ENCODE peak calls at places on chromosome 13, in seven cellular contexts. One of them, this sample, is unnamed.

GRCh38 chr13:50616101-50616500 is 227.4 kb downstream of the DLEU7 start:
- DNase-seq in fibroblast of lung: peak; percentile 68
- DNase-seq in mesendoderm: no peak
- DNase-seq in SK-N-SH: no peak
- DNase-seq in neuronal stem cell: no peak
- DNase-seq in NT2/D1: no peak
- DNase-seq in PC-3: peak; percentile 2
- DNase-seq in this sample: peak; percentile 7

GRCh38 chr13:114140131-114140908 is 7.9 kb upstream of the RASA3 start:
- DNase-seq in fibroblast of lung: no peak
- DNase-seq in mesendoderm: no peak
- DNase-seq in SK-N-SH: no peak
- DNase-seq in neuronal stem cell: no peak
- DNase-seq in NT2/D1: no peak
- DNase-seq in PC-3: no peak
- DNase-seq in this sample: no peak

GRCh38 chr13:32471187-32471922 is 43.4 kb upstream of the N4BP2L1 start:
- DNase-seq in fibroblast of lung: peak; percentile 74
- DNase-seq in mesendoderm: no peak
- DNase-seq in SK-N-SH: no peak
- DNase-seq in neuronal stem cell: no peak
- DNase-seq in NT2/D1: no peak
- DNase-seq in PC-3: peak; percentile 6
- DNase-seq in this sample: peak; percentile 25

GRCh38 chr13:42808572-42808971 is 27.2 kb downstream of the FAM216B start:
- DNase-seq in fibroblast of lung: no peak
- DNase-seq in mesendoderm: no peak
- DNase-seq in SK-N-SH: no peak
- DNase-seq in neuronal stem cell: no peak
- DNase-seq in NT2/D1: no peak
- DNase-seq in PC-3: peak; percentile 67
- DNase-seq in this sample: no peak

GRCh38 chr13:66009241-66009640 is 1220.9 kb downstream of the PCDH9 start:
- DNase-seq in fibroblast of lung: no peak
- DNase-seq in mesendoderm: no peak
- DNase-seq in SK-N-SH: no peak
- DNase-seq in neuronal stem cell: no peak
- DNase-seq in NT2/D1: no peak
- DNase-seq in PC-3: no peak
- DNase-seq in this sample: no peak

GRCh38 chr13:79810018-79810417 is 329.1 kb downstream of the NDFIP2 start:
- DNase-seq in fibroblast of lung: no peak
- DNase-seq in mesendoderm: no peak
- DNase-seq in SK-N-SH: no peak
- DNase-seq in neuronal stem cell: no peak
- DNase-seq in NT2/D1: no peak
- DNase-seq in PC-3: no peak
- DNase-seq in this sample: no peak

GRCh38 chr13:38657191-38657590 is 29.7 kb upstream of the FREM2 start:
- DNase-seq in fibroblast of lung: peak; percentile 64
- DNase-seq in mesendoderm: no peak
- DNase-seq in SK-N-SH: no peak
- DNase-seq in neuronal stem cell: no peak
- DNase-seq in NT2/D1: no peak
- DNase-seq in PC-3: peak; percentile 11
- DNase-seq in this sample: peak; percentile 2

GRCh38 chr13:95191821-95192220 is 109.4 kb downstream of the ABCC4 start:
- DNase-seq in fibroblast of lung: peak; percentile 59
- DNase-seq in mesendoderm: peak; percentile 82
- DNase-seq in SK-N-SH: peak; percentile 77
- DNase-seq in neuronal stem cell: peak; percentile 74
- DNase-seq in NT2/D1: peak; percentile 81
- DNase-seq in PC-3: peak; percentile 73
- DNase-seq in this sample: peak; percentile 88

GRCh38 chr13:102400619-102401125 is 1.2 kb downstream of the FGF14 start:
- DNase-seq in fibroblast of lung: peak; percentile 11
- DNase-seq in mesendoderm: peak; percentile 37
- DNase-seq in SK-N-SH: peak; percentile 73
- DNase-seq in neuronal stem cell: no peak
- DNase-seq in NT2/D1: no peak
- DNase-seq in PC-3: no peak
- DNase-seq in this sample: peak; percentile 13

GRCh38 chr13:32164622-32165268 is 133.2 kb downstream of the FRY start:
- DNase-seq in fibroblast of lung: peak; percentile 68
- DNase-seq in mesendoderm: peak; percentile 91
- DNase-seq in SK-N-SH: peak; percentile 46
- DNase-seq in neuronal stem cell: peak; percentile 33
- DNase-seq in NT2/D1: peak; percentile 52
- DNase-seq in PC-3: peak; percentile 79
- DNase-seq in this sample: peak; percentile 62

GRCh38 chr13:44758595-44759221 is 182.6 kb upstream of the TSC22D1 start:
- DNase-seq in fibroblast of lung: peak; percentile 98
- DNase-seq in mesendoderm: no peak
- DNase-seq in SK-N-SH: no peak
- DNase-seq in neuronal stem cell: no peak
- DNase-seq in NT2/D1: no peak
- DNase-seq in PC-3: peak; percentile 88
- DNase-seq in this sample: peak; percentile 75

GRCh38 chr13:80276371-80277289 is 64.3 kb downstream of the SPRY2 start:
- DNase-seq in fibroblast of lung: peak; percentile 79
- DNase-seq in mesendoderm: peak; percentile 45
- DNase-seq in SK-N-SH: no peak
- DNase-seq in neuronal stem cell: peak; percentile 93
- DNase-seq in NT2/D1: peak; percentile 50
- DNase-seq in PC-3: peak; percentile 9
- DNase-seq in this sample: peak; percentile 43

GRCh38 chr13:66994097-66994496 is 236.0 kb downstream of the PCDH9 start:
- DNase-seq in fibroblast of lung: peak; percentile 81
- DNase-seq in mesendoderm: peak; percentile 90
- DNase-seq in SK-N-SH: peak; percentile 4
- DNase-seq in neuronal stem cell: peak; percentile 65
- DNase-seq in NT2/D1: peak; percentile 15
- DNase-seq in PC-3: no peak
- DNase-seq in this sample: peak; percentile 91

GRCh38 chr13:20182231-20182846 is 10.4 kb downstream of the GJB2 start:
- DNase-seq in fibroblast of lung: peak; percentile 65
- DNase-seq in mesendoderm: peak; percentile 80
- DNase-seq in SK-N-SH: peak; percentile 84
- DNase-seq in neuronal stem cell: peak; percentile 74
- DNase-seq in NT2/D1: peak; percentile 57
- DNase-seq in PC-3: peak; percentile 86
- DNase-seq in this sample: peak; percentile 89

GRCh38 chr13:113155201-113155600 is 3.2 kb upstream of the PROZ start:
- DNase-seq in fibroblast of lung: no peak
- DNase-seq in mesendoderm: no peak
- DNase-seq in SK-N-SH: no peak
- DNase-seq in neuronal stem cell: no peak
- DNase-seq in NT2/D1: no peak
- DNase-seq in PC-3: no peak
- DNase-seq in this sample: no peak

GRCh38 chr13:28001049-28001448 is 12.6 kb upstream of the URAD start:
- DNase-seq in fibroblast of lung: no peak
- DNase-seq in mesendoderm: no peak
- DNase-seq in SK-N-SH: no peak
- DNase-seq in neuronal stem cell: no peak
- DNase-seq in NT2/D1: no peak
- DNase-seq in PC-3: no peak
- DNase-seq in this sample: no peak

GRCh38 chr13:49295231-49295630 is 47.5 kb downstream of the CDADC1 start:
- DNase-seq in fibroblast of lung: no peak
- DNase-seq in mesendoderm: no peak
- DNase-seq in SK-N-SH: no peak
- DNase-seq in neuronal stem cell: no peak
- DNase-seq in NT2/D1: no peak
- DNase-seq in PC-3: no peak
- DNase-seq in this sample: no peak

GRCh38 chr13:113506871-113507388 is 16.4 kb upstream of the DCUN1D2 start:
- DNase-seq in fibroblast of lung: no peak
- DNase-seq in mesendoderm: no peak
- DNase-seq in SK-N-SH: no peak
- DNase-seq in neuronal stem cell: no peak
- DNase-seq in NT2/D1: no peak
- DNase-seq in PC-3: no peak
- DNase-seq in this sample: no peak

GRCh38 chr13:77536358-77536757 is 852 bp downstream of the SCEL start:
- DNase-seq in fibroblast of lung: no peak
- DNase-seq in mesendoderm: no peak
- DNase-seq in SK-N-SH: no peak
- DNase-seq in neuronal stem cell: no peak
- DNase-seq in NT2/D1: no peak
- DNase-seq in PC-3: peak; percentile 49
- DNase-seq in this sample: no peak
- H3K4me3 ChIP-seq in fibroblast of lung: no peak overlapping the region
- H3K4me3 ChIP-seq in mesendoderm: no peak overlapping the region
- H3K4me3 ChIP-seq in SK-N-SH: no peak overlapping the region
- H3K4me3 ChIP-seq in neuronal stem cell: no peak overlapping the region
- H3K4me3 ChIP-seq in NT2/D1: no peak overlapping the region
- H3K4me3 ChIP-seq in PC-3: peak overlapping the region; percentile 45
- H3K4me3 ChIP-seq in this sample: no peak overlapping the region

DNA sequence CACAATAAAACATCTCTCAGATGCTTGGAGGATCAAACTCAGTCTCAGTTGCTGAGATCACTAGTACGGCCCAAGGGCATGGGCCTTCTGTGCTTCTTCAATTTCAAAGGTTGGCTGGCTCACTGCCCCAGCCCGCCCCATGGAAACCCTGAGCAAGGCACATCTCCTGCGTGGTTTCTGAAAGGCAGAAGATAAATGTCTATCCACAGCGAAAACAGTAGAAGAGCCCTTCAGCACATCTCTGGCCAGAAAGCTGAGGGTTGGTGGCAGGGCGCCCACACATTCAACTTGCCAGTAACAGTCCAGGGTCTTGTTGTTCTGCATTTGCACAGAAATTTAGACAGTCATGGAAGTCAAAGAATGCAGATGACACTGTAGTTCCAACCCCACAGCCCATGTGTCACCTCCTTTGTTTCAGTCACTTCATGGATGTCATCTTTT is 24.0 kb upstream of the KATNAL1 start:
- DNase-seq in fibroblast of lung: no peak
- DNase-seq in mesendoderm: no peak
- DNase-seq in SK-N-SH: no peak
- DNase-seq in neuronal stem cell: no peak
- DNase-seq in NT2/D1: no peak
- DNase-seq in PC-3: no peak
- DNase-seq in this sample: no peak
- H3K9ac ChIP-seq in fibroblast of lung: no peak overlapping the region
- H3K9ac ChIP-seq in mesendoderm: no peak overlapping the region
- H3K9ac ChIP-seq in SK-N-SH: no peak overlapping the region
- H3K9ac ChIP-seq in neuronal stem cell: no peak overlapping the region
- H3K9ac ChIP-seq in NT2/D1: no peak overlapping the region
- H3K9ac ChIP-seq in PC-3: no peak overlapping the region
- H3K9ac ChIP-seq in this sample: no peak overlapping the region

GRCh38 chr13:98537740-98538139 is 39.2 kb downstream of the STK24 start:
- DNase-seq in fibroblast of lung: no peak
- DNase-seq in mesendoderm: no peak
- DNase-seq in SK-N-SH: no peak
- DNase-seq in neuronal stem cell: no peak
- DNase-seq in NT2/D1: no peak
- DNase-seq in PC-3: no peak
- DNase-seq in this sample: no peak

GRCh38 chr13:98537306-98537705 is 39.6 kb downstream of the STK24 start:
- DNase-seq in fibroblast of lung: no peak
- DNase-seq in mesendoderm: no peak
- DNase-seq in SK-N-SH: no peak
- DNase-seq in neuronal stem cell: no peak
- DNase-seq in NT2/D1: no peak
- DNase-seq in PC-3: no peak
- DNase-seq in this sample: no peak

GRCh38 chr13:98534821-98535220 is 42.1 kb downstream of the STK24 start:
- DNase-seq in fibroblast of lung: no peak
- DNase-seq in mesendoderm: no peak
- DNase-seq in SK-N-SH: no peak
- DNase-seq in neuronal stem cell: no peak
- DNase-seq in NT2/D1: no peak
- DNase-seq in PC-3: no peak
- DNase-seq in this sample: no peak

GRCh38 chr13:98535501-98536357 is 41.2 kb downstream of the STK24 start:
- DNase-seq in fibroblast of lung: no peak
- DNase-seq in mesendoderm: peak; percentile 69
- DNase-seq in SK-N-SH: no peak
- DNase-seq in neuronal stem cell: no peak
- DNase-seq in NT2/D1: no peak
- DNase-seq in PC-3: peak; percentile 76
- DNase-seq in this sample: no peak

DNA sequence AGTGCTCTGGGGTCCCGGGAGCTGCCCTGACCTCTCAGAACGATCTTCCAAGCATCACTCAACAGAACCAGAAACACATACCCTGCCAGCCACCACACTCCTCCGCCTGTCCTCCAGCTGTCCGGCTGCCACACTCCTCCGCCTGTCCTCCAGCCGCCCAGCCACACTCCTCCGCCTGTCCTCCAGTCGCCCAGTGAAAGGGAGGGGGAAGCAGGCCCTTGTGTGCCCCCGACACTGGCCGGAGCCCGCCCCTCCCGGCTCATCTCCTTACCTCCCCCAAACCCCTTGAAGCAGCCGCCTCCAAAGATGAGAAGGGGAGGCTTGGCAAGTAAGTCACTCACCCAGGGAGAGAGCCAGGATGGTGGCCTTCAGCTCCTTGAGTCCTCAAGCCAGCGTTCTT is 40.2 kb downstream of the STK24 start:
- DNase-seq in fibroblast of lung: no peak
- DNase-seq in mesendoderm: no peak
- DNase-seq in SK-N-SH: no peak
- DNase-seq in neuronal stem cell: no peak
- DNase-seq in NT2/D1: no peak
- DNase-seq in PC-3: no peak
- DNase-seq in this sample: no peak
- H3K36me3 ChIP-seq in fibroblast of lung: no peaks in the 10 kb centered on the region
- H3K36me3 ChIP-seq in mesendoderm: no peaks in the 10 kb centered on the region
- H3K36me3 ChIP-seq in SK-N-SH: peaks cover 6% of the 10 kb centered on the region
- H3K36me3 ChIP-seq in neuronal stem cell: peaks cover 20% of the 10 kb centered on the region
- H3K36me3 ChIP-seq in NT2/D1: peaks cover 28% of the 10 kb centered on the region
- H3K36me3 ChIP-seq in PC-3: no peaks in the 10 kb centered on the region
- H3K36me3 ChIP-seq in this sample: no peaks in the 10 kb centered on the region

GRCh38 chr13:111210945-111211469 is 95.9 kb downstream of the ARHGEF7 start:
- DNase-seq in fibroblast of lung: no peak
- DNase-seq in mesendoderm: peak; percentile 42
- DNase-seq in SK-N-SH: no peak
- DNase-seq in neuronal stem cell: no peak
- DNase-seq in NT2/D1: no peak
- DNase-seq in PC-3: no peak
- DNase-seq in this sample: peak; percentile 31

GRCh38 chr13:111209613-111210012 is 94.5 kb downstream of the ARHGEF7 start:
- DNase-seq in fibroblast of lung: no peak
- DNase-seq in mesendoderm: no peak
- DNase-seq in SK-N-SH: no peak
- DNase-seq in neuronal stem cell: no peak
- DNase-seq in NT2/D1: no peak
- DNase-seq in PC-3: no peak
- DNase-seq in this sample: no peak

GRCh38 chr13:111211789-111212516 is 96.8 kb downstream of the ARHGEF7 start:
- DNase-seq in fibroblast of lung: peak; percentile 93
- DNase-seq in mesendoderm: peak; percentile 96
- DNase-seq in SK-N-SH: no peak
- DNase-seq in neuronal stem cell: no peak
- DNase-seq in NT2/D1: peak; percentile 67
- DNase-seq in PC-3: no peak
- DNase-seq in this sample: peak; percentile 42

GRCh38 chr13:111210488-111210887 is 95.4 kb downstream of the ARHGEF7 start:
- DNase-seq in fibroblast of lung: peak; percentile 91
- DNase-seq in mesendoderm: peak; percentile 48
- DNase-seq in SK-N-SH: no peak
- DNase-seq in neuronal stem cell: no peak
- DNase-seq in NT2/D1: no peak
- DNase-seq in PC-3: peak; percentile 29
- DNase-seq in this sample: peak; percentile 88

GRCh38 chr13:111210082-111210481 is 95.0 kb downstream of the ARHGEF7 start:
- DNase-seq in fibroblast of lung: no peak
- DNase-seq in mesendoderm: no peak
- DNase-seq in SK-N-SH: no peak
- DNase-seq in neuronal stem cell: no peak
- DNase-seq in NT2/D1: no peak
- DNase-seq in PC-3: no peak
- DNase-seq in this sample: no peak
- H3K4me3 ChIP-seq in fibroblast of lung: peak overlapping the region; percentile 55
- H3K4me3 ChIP-seq in mesendoderm: no peak overlapping the region
- H3K4me3 ChIP-seq in SK-N-SH: peak overlapping the region; percentile 21
- H3K4me3 ChIP-seq in neuronal stem cell: no peak overlapping the region
- H3K4me3 ChIP-seq in NT2/D1: no peak overlapping the region
- H3K4me3 ChIP-seq in PC-3: no peak overlapping the region
- H3K4me3 ChIP-seq in this sample: peak overlapping the region; percentile 61

This sample was measured in adipocyte.